ENCODE peak calls at places on chromosomes 7 and 10, in nine cellular contexts. W, H, P, G, K, X, O, T and Q are unnamed samples.

GRCh38 chr7:102464577-102465280 is at the start of the genes ALKBH4 and LRWD1:
- DNase-seq in W (peak), H (peak), P (peak), G (peak), K (peak), X (peak), O (peak), T (peak), Q (peak)

GRCh38 chr10:97195654-97196212 is 10.0 kb upstream of the SLIT1 start:
- DNase-seq in W (no peak), H (no peak), P (no peak), G (no peak), K (no peak), X (no peak), O (peak), T (no peak), Q (no peak)

GRCh38 chr10:132391372-132392020 is 5.5 kb upstream of the PWWP2B start:
- DNase-seq in W (no peak), H (peak), P (peak), G (no peak), K (peak), X (no peak), O (no peak), T (no peak), Q (no peak)

GRCh38 chr7:155803418-155804376 is 8.6 kb downstream of the SHH start:
- DNase-seq in W (peak), H (no peak), P (peak), G (no peak), K (no peak), X (no peak), O (no peak), T (no peak), Q (no peak)

GRCh38 chr7:121084748-121085336 is 96.3 kb downstream of the CPED1 start:
- DNase-seq in W (peak), H (no peak), P (no peak), G (no peak), K (no peak), X (peak), O (no peak), T (peak), Q (no peak)

GRCh38 chr7:96300487-96300886 is 21.4 kb downstream of the SLC25A13 start:
- DNase-seq in W (no peak), H (no peak), P (no peak), G (no peak), K (no peak), X (no peak), O (no peak), T (no peak), Q (no peak)

GRCh38 chr10:97708976-97709745 is 4.4 kb upstream of the MARVELD1 start:
- DNase-seq in W (peak), H (peak), P (no peak), G (peak), K (no peak), X (no peak), O (peak), T (peak), Q (peak)

GRCh38 chr7:151777913-151778670 is 98.8 kb downstream of the PRKAG2 start:
- DNase-seq in W (no peak), H (no peak), P (peak), G (no peak), K (no peak), X (no peak), O (no peak), T (no peak), Q (no peak)

GRCh38 chr10:91974960-91975359 is 51.4 kb downstream of the BTAF1 start:
- DNase-seq in W (no peak), H (no peak), P (no peak), G (no peak), K (no peak), X (peak), O (no peak), T (peak), Q (no peak)

GRCh38 chr10:123429631-123430257 is 236.4 kb upstream of the GPR26 start:
- DNase-seq in W (no peak), H (no peak), P (no peak), G (no peak), K (no peak), X (no peak), O (no peak), T (no peak), Q (no peak)

GRCh38 chr7:100685631-100686145 is 8.4 kb downstream of the GIGYF1 start:
- DNase-seq in W (no peak), H (no peak), P (no peak), G (no peak), K (no peak), X (no peak), O (no peak), T (no peak), Q (no peak)

GRCh38 chr10:86971146-86971991 is 3.1 kb downstream of the ADIRF start:
- DNase-seq in W (peak), H (peak), P (peak), G (peak), K (peak), X (peak), O (no peak), T (peak), Q (peak)

GRCh38 chr7:100673942-100674431 is 447 bp downstream of the GNB2 start:
- DNase-seq in W (no peak), H (peak), P (peak), G (no peak), K (no peak), X (peak), O (peak), T (no peak), Q (peak)

GRCh38 chr10:78541528-78542470 is 508.1 kb downstream of the RPS24 start:
- DNase-seq in W (no peak), H (peak), P (no peak), G (no peak), K (peak), X (no peak), O (no peak), T (no peak), Q (no peak)

GRCh38 chr7:11239311-11239710 is 265.6 kb downstream of the PHF14 start:
- DNase-seq in W (no peak), H (no peak), P (no peak), G (no peak), K (no peak), X (no peak), O (no peak), T (no peak), Q (no peak)

GRCh38 chr10:72862957-72863356 is 30.6 kb upstream of the OIT3 start:
- DNase-seq in W (no peak), H (no peak), P (no peak), G (no peak), K (no peak), X (no peak), O (no peak), T (no peak), Q (no peak)

GRCh38 chr7:1025747-1026581 is 18.4 kb upstream of the GPR146 start:
- DNase-seq in W (no peak), H (no peak), P (no peak), G (no peak), K (no peak), X (no peak), O (no peak), T (no peak), Q (no peak)

GRCh38 chr7:147276783-147277370 is 1160.3 kb downstream of the CNTNAP2 start:
- DNase-seq in W (no peak), H (no peak), P (no peak), G (no peak), K (no peak), X (no peak), O (no peak), T (no peak), Q (no peak)

GRCh38 chr10:50594012-50594411 is 29.7 kb downstream of the SGMS1 start:
- DNase-seq in W (peak), H (no peak), P (no peak), G (no peak), K (no peak), X (peak), O (no peak), T (peak), Q (no peak)

GRCh38 chr7:32161708-32162107 is 91.5 kb upstream of the PDE1C start:
- DNase-seq in W (peak), H (no peak), P (no peak), G (no peak), K (no peak), X (peak), O (no peak), T (no peak), Q (no peak)

GRCh38 chr10:87844837-87845623 is 18.3 kb downstream of the KLLN start:
- DNase-seq in W (peak), H (no peak), P (no peak), G (no peak), K (no peak), X (peak), O (no peak), T (no peak), Q (no peak)

GRCh38 chr10:60147576-60148265 is 241.4 kb upstream of the CCDC6 start:
- DNase-seq in W (no peak), H (no peak), P (no peak), G (no peak), K (no peak), X (no peak), O (no peak), T (no peak), Q (no peak)

GRCh38 chr10:60149003-60149402 is 240.7 kb downstream of the ANK3 start:
- DNase-seq in W (no peak), H (no peak), P (no peak), G (no peak), K (no peak), X (peak), O (no peak), T (no peak), Q (no peak)

GRCh38 chr10:60144099-60144498 is 237.7 kb upstream of the CCDC6 start:
- DNase-seq in W (no peak), H (no peak), P (no peak), G (no peak), K (no peak), X (no peak), O (no peak), T (no peak), Q (no peak)

GRCh38 chr10:60147025-60147424 is 240.7 kb upstream of the CCDC6 start:
- DNase-seq in W (no peak), H (no peak), P (no peak), G (no peak), K (no peak), X (no peak), O (no peak), T (no peak), Q (no peak)

DNA sequence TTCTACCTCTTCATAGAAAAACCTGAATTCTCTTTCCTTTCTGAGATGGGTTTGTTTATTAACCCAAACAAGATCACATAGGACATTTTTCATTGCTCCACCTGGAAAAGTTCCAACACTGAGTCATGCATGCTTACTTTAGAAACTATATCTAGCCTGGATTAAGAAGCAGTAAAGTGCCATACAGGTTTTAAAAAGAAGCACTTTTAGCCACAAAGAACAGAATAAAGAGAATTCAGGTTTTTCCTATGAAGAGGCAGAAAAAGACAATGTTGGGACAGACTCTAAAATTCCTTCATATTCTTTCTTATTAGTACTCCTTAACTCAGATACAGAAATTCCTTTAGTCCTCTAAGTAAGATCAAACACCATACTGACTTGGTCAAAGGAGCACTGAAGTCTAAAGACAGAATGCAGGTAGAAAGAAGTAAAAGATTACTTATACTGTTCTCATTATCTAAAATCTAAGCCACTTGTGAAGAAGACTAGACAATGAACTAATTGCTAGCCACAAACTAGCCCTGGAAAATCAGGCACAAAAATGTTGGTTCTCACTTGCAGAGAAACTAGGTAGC is 241.3 kb downstream of the ANK3 start:
- DNase-seq in W (peak), H (no peak), P (no peak), G (no peak), K (no peak), X (peak), O (no peak), T (peak), Q (no peak)
- H3K27ac ChIP-seq in W (peak), H (no peak), P (no peak), G (no peak), K (no peak), X (no peak), O (no peak), T (no peak), Q (no peak)

DNA sequence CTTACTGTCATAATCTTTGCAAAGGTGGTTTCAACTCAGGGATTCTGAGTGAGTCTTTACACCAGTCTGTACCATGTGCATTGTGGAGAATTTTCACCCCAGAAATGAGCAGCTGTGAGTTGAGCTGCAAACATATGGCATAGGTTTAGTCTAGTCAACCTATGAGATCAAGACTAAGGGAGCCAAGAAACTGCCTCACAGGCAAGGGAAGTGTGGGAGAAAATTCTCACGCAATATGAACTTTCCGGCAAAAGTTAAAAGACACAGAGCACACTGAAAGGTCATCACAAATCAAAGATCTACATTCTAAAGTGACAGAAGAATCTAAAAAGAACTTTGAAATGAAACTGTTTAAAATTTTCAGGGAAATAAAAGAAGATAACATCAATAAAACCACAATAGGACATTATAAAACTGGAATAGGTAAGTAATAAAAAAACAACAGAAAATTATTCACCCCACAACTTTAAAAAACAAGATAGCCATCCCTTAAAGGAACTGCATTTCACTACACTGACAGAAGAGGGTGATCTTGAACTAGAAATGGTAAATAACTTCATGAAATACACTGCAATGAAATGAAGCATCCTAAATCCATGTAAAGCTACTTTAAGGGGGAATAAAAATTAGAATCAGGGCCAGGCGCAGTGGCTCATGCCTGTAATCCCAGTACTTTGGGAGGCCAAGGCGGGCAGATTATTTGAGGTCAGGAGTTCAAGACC is 63.5 kb downstream of the LGI1 start:
- DNase-seq in W (peak), H (no peak), P (no peak), G (peak), K (no peak), X (peak), O (no peak), T (no peak), Q (no peak)
- TF ChIP-seq CTCF in W (peak), H (no peak), P (peak), G (peak), K (no peak), X (peak), O (peak), T (peak), Q (no peak)

GRCh38 chr7:22697897-22698645 is 28.9 kb upstream of the IL6 start:
- DNase-seq in W (no peak), H (no peak), P (no peak), G (no peak), K (no peak), X (no peak), O (no peak), T (no peak), Q (no peak)
- H3K27ac ChIP-seq in W (no peak), H (no peak), P (no peak), G (no peak), K (no peak), X (no peak), O (no peak), T (no peak), Q (no peak)

DNA sequence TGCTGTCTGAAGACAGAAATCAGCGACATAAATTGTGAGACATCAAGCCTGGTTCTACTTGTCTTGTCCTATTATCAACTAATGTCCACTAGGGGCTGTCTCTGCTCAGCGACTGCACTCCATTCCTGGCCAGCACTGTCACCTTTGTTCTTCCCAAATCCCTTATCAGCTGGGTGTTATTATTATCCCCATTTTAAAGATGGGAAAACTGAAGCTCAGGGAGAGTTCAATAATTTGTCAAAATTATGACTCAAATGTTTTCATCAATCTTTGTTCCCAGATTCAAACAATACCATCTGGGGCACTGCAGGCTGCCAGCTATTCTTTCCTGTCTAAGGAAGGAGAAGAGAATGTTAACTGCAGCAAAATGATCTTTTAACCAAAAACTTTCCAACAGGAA is 431.6 kb upstream of the NFE2L3 start:
- DNase-seq in W (peak), H (no peak), P (no peak), G (no peak), K (no peak), X (peak), O (no peak), T (no peak), Q (no peak)
- TF ChIP-seq CTCF in W (peak), H (peak), P (peak), G (peak), K (no peak), X (peak), O (peak), T (peak), Q (no peak)

DNA sequence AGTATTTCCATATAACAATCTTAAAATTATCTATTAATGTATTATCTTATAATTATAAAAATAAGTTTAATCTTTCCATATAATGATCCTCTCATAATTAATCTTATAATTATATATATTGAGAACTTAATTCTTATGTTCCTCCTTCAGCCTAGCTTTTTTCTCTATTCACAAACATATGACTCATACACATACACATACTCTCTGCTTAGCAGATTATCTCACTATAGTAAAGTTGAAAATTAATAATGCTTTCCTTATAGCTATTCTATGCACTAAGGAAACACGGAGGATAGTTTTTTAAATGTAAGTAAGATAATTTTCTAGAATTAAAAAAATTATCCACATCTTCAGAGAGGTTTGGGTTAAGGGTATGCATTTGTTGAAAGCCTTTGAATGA is 47.7 kb upstream of the ITGB8 start:
- DNase-seq in W (no peak), H (no peak), P (no peak), G (no peak), K (no peak), X (no peak), O (no peak), T (no peak), Q (no peak)
- H3K27ac ChIP-seq in W (no peak), H (no peak), P (no peak), G (no peak), K (no peak), X (no peak), O (no peak), T (no peak), Q (no peak)

DNA sequence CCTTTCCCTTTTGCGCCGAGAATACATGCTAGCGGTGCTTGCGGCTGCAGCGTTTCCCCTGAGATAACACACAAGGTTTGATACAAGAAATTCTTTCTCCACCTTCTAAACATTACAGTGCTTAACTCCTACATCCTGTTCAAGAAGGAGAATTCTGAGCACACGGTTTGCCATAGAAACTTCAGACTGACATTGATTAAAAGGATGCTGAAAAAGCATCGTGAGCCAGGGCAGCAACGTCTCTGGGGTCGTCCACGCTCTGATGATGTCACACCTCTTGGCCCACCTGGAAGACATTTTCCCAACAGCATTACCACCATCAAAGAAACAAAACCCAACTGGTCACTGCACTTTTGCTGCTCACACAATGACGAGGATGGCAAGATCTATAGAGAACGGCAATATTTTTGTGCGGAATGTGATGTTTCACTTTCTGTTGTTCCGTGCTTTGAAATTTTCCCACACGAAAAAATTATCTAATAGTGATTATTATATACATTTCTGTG is 26.9 kb upstream of the PRSS1 start:
- DNase-seq in W (no peak), H (no peak), P (no peak), G (no peak), K (no peak), X (no peak), O (no peak), T (no peak), Q (no peak)
- TF ChIP-seq CTCF in W (no peak), H (no peak), P (no peak), G (no peak), K (no peak), X (no peak), O (no peak), T (no peak), Q (no peak)

GRCh38 chr7:122306320-122307227 is 2.0 kb upstream of the FEZF1 start:
- DNase-seq in W (no peak), H (no peak), P (no peak), G (no peak), K (no peak), X (no peak), O (no peak), T (no peak), Q (no peak)

GRCh38 chr7:122307228-122307619 is 2.7 kb upstream of the FEZF1 start:
- DNase-seq in W (no peak), H (peak), P (no peak), G (no peak), K (no peak), X (no peak), O (no peak), T (no peak), Q (no peak)

GRCh38 chr7:122304604-122304975 is at the start of gene FEZF1:
- DNase-seq in W (no peak), H (no peak), P (no peak), G (no peak), K (no peak), X (no peak), O (no peak), T (no peak), Q (no peak)

GRCh38 chr7:122304996-122305421 is 459 bp upstream of the FEZF1 start:
- DNase-seq in W (no peak), H (no peak), P (no peak), G (no peak), K (no peak), X (no peak), O (no peak), T (no peak), Q (no peak)

GRCh38 chr7:122305475-122306319 is 1.1 kb upstream of the FEZF1 start:
- DNase-seq in W (peak), H (peak), P (no peak), G (peak), K (no peak), X (no peak), O (no peak), T (no peak), Q (no peak)
- H3K27ac ChIP-seq in W (no peak), H (no peak), P (no peak), G (no peak), K (no peak), X (no peak), O (no peak), T (no peak), Q (no peak)

GRCh38 chr7:132542895-132543294 is 33.4 kb downstream of the PLXNA4 start:
- DNase-seq in W (no peak), H (no peak), P (no peak), G (no peak), K (no peak), X (no peak), O (no peak), T (no peak), Q (no peak)
- TF ChIP-seq CTCF in W (no peak), H (no peak), P (no peak), G (no peak), K (no peak), X (no peak), O (no peak), T (no peak), Q (no peak)